ENCODE peak calls at places on chromosome 6, in nine cellular contexts. I is lung, B is mammary epithelial cell, T is ovary, N is SJSA1, C is fibroblast of lung, Z is GM23248, M is astrocyte, K is left lung. Y is an unnamed sample.
A peak's percentile ranks its signal among the peaks of the same experiment; 100 is the strongest.

GRCh38 chr6:100719883-100720682 is 161.0 kb downstream of the ASCC3 start:
- DNase-seq in I (no peak), B (peak; percentile 12), T (no peak), N (no peak), C (peak; percentile 10), Z (peak; percentile 48), M (no peak), K (no peak), Y (no peak)

GRCh38 chr6:167479967-167480653 is 155.2 kb downstream of the TTLL2 start:
- DNase-seq in I (no peak), B (no peak), T (no peak), N (no peak), C (no peak), Z (no peak), M (no peak), K (no peak), Y (no peak)

GRCh38 chr6:52233975-52234823 is 10.1 kb downstream of the IL17F start:
- DNase-seq in I (no peak), B (peak; percentile 75), T (no peak), N (peak; percentile 62), C (peak; percentile 57), Z (peak; percentile 84), M (peak; percentile 40), K (no peak), Y (peak; percentile 52)

GRCh38 chr6:53579338-53579737 is 34.4 kb upstream of the GCLC start:
- DNase-seq in I (no peak), B (no peak), T (no peak), N (no peak), C (no peak), Z (no peak), M (no peak), K (no peak), Y (no peak)

GRCh38 chr6:101199441-101199840 is 194.1 kb upstream of the GRIK2 start:
- DNase-seq in I (no peak), B (no peak), T (no peak), N (no peak), C (no peak), Z (no peak), M (no peak), K (no peak), Y (no peak)

GRCh38 chr6:42394881-42395620 is 56.7 kb downstream of the TRERF1 start:
- DNase-seq in I (no peak), B (no peak), T (no peak), N (no peak), C (no peak), Z (no peak), M (no peak), K (peak; percentile 84), Y (no peak)

GRCh38 chr6:105211831-105212230 is 32.0 kb upstream of the POPDC3 start:
- DNase-seq in I (no peak), B (peak; percentile 42), T (no peak), N (no peak), C (peak; percentile 28), Z (peak; percentile 65), M (no peak), K (no peak), Y (no peak)

GRCh38 chr6:148464319-148465010 is 121.8 kb downstream of the SASH1 start:
- DNase-seq in I (peak; percentile 64), B (peak; percentile 42), T (peak; percentile 80), N (peak; percentile 63), C (peak; percentile 59), Z (peak; percentile 82), M (peak; percentile 50), K (no peak), Y (peak; percentile 73)

GRCh38 chr6:168624540-168624939 is 183.6 kb downstream of the SMOC2 start:
- DNase-seq in I (no peak), B (no peak), T (no peak), N (no peak), C (no peak), Z (no peak), M (no peak), K (no peak), Y (no peak)

GRCh38 chr6:46808806-46809205 is 15.6 kb downstream of the MEP1A start:
- DNase-seq in I (no peak), B (no peak), T (no peak), N (no peak), C (no peak), Z (no peak), M (no peak), K (no peak), Y (no peak)

GRCh38 chr6:45681860-45682488 is 304.2 kb upstream of the SUPT3H start:
- DNase-seq in I (no peak), B (peak; percentile 62), T (no peak), N (no peak), C (peak; percentile 43), Z (peak; percentile 48), M (no peak), K (no peak), Y (no peak)

GRCh38 chr6:71375676-71376075 is 87.1 kb downstream of the OGFRL1 start:
- DNase-seq in I (no peak), B (peak; percentile 85), T (no peak), N (no peak), C (peak; percentile 61), Z (peak; percentile 41), M (peak; percentile 43), K (no peak), Y (peak; percentile 37)

GRCh38 chr6:66328181-66328580 is 621.2 kb upstream of the EYS start:
- DNase-seq in I (no peak), B (no peak), T (no peak), N (no peak), C (peak; percentile 35), Z (no peak), M (peak; percentile 18), K (no peak), Y (no peak)

GRCh38 chr6:154555075-154555677 is 44.7 kb upstream of the CNKSR3 start:
- DNase-seq in I (no peak), B (peak; percentile 91), T (no peak), N (no peak), C (peak; percentile 34), Z (peak; percentile 39), M (peak; percentile 14), K (no peak), Y (peak; percentile 25)

GRCh38 chr6:2842139-2842552 is 483 bp upstream of the SERPINB1 start:
- DNase-seq in I (no peak), B (no peak), T (no peak), N (no peak), C (no peak), Z (no peak), M (no peak), K (no peak), Y (no peak)

GRCh38 chr6:75326557-75327258 is 42.1 kb upstream of the TMEM30A start:
- DNase-seq in I (no peak), B (no peak), T (no peak), N (no peak), C (no peak), Z (peak; percentile 53), M (no peak), K (no peak), Y (no peak)

GRCh38 chr6:96852605-96853004 is 15.3 kb upstream of the GPR63 start:
- DNase-seq in I (no peak), B (no peak), T (no peak), N (no peak), C (no peak), Z (no peak), M (no peak), K (no peak), Y (no peak)

DNA sequence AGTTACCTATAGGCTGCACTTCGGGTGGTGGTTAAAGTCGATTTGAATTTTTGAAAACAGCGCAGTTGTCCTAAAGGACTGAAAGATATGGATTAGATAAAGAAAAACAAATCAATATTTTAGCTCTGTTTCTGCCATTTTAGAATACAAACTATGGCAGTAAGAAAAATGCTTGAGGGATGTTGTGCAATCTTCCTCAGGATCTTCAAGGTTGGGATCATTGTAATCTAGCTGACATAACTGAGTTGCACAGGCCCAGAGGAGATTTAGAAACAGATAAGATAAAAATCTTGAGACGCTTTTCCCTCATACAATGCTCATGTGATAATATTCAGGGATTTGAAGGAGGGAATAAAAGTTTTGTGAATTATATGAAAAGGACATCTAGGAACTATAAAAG is 926 bp downstream of the PEX3 start:
- DNase-seq in I (no peak), B (peak; percentile 17), T (no peak), N (no peak), C (no peak), Z (peak; percentile 46), M (no peak), K (no peak), Y (no peak)
- H3K4me3 ChIP-seq in I (no peak overlapping the region), B (peak overlapping the region; percentile 93), T (peak overlapping the region; percentile 66), N (peak overlapping the region; percentile 60), C (peak overlapping the region; percentile 86), Z (peak overlapping the region; percentile 87), M (peak overlapping the region; percentile 94), K (peak overlapping the region; percentile 72), Y (no peak overlapping the region)

DNA sequence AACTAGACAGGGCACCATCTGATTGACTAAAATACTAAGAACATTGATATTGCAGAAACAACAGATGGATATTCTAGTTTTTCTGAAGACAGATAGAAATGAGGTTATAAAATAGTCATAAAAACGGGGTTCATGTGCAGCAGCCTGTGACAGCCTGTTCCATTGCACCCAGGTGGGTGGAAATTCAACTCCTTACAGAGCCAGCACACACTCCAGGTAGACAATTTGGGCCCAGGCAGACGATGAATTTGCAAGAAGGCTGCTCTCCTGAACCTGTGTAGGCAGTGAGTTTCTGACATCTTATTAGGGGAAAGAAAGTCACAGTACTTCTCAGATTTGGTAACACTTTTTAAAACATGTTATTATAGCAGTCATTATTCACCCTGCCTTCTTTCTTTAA is 414.1 kb downstream of the PHF3 start:
- DNase-seq in I (no peak), B (no peak), T (no peak), N (no peak), C (no peak), Z (no peak), M (no peak), K (no peak), Y (no peak)
- H3K27me3 ChIP-seq in I (no peaks in the 10 kb centered on the region), B (no peaks in the 10 kb centered on the region), T (no peaks in the 10 kb centered on the region), N (no peaks in the 10 kb centered on the region), C (no peaks in the 10 kb centered on the region), Z (no peaks in the 10 kb centered on the region), M (no peaks in the 10 kb centered on the region), K (no peaks in the 10 kb centered on the region), Y (no peaks in the 10 kb centered on the region)

DNA sequence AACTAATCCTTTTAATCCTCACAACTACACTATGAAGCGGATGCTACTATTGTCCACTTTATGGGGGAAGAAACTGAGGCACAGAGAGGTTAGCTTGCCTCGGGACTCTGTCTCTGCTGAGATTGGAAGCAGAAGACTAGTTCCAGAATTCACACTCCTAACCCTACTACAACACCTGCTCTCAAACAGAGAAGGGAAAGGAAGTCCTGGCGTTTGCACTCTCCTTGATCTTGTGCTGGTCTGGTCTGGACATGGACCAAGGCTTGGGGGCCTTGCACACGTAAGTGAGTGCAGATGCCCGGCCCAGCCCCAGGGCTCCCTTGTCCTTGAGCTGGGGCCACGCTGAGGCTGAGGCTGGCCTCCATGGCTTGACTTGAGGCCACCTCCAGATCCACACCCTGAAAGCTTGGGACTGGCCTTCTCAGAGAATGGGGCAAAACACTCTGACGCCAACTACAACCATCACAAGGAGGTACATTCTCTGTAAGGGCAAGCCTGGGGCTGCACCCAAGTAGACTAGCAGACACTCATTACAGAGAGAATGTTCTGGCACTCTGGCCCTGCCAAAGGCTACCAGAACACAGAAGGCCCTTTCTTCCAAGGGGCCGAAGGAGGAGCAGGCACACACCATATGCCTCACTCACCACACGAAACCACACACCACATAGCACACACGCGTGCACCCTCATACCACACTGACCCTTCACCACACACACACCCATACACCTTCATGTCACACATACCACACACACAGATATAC is 33.3 kb upstream of the EZR start:
- DNase-seq in I (no peak), B (peak; percentile 65), T (no peak), N (no peak), C (peak; percentile 18), Z (no peak), M (no peak), K (no peak), Y (peak; percentile 13)
- H3K4me3 ChIP-seq in I (no peak overlapping the region), B (no peak overlapping the region), T (no peak overlapping the region), N (no peak overlapping the region), C (no peak overlapping the region), Z (no peak overlapping the region), M (peak overlapping the region; percentile 10), K (no peak overlapping the region), Y (no peak overlapping the region)

GRCh38 chr6:26339612-26340011 is 25.4 kb upstream of the BTN3A2 start:
- DNase-seq in I (no peak), B (no peak), T (no peak), N (no peak), C (no peak), Z (no peak), M (no peak), K (no peak), Y (no peak)
- H3K27me3 ChIP-seq in I (no peaks in the 10 kb centered on the region), B (no peaks in the 10 kb centered on the region), T (no peaks in the 10 kb centered on the region), N (no peaks in the 10 kb centered on the region), C (no peaks in the 10 kb centered on the region), Z (no peaks in the 10 kb centered on the region), M (no peaks in the 10 kb centered on the region), K (no peaks in the 10 kb centered on the region), Y (no peaks in the 10 kb centered on the region)